ENCODE peak calls at places on chromosomes 7 and 10, in four cellular contexts. One of them, this sample, is unnamed.
A peak's percentile ranks its signal among the peaks of the same experiment; 100 is the strongest.

GRCh38 chr7:31192996-31193395 is 140.9 kb downstream of the ADCYAP1R1 start:
- DNase-seq in breast epithelium: peak; percentile 23
- DNase-seq in lower lobe of right lung: peak; percentile 54
- DNase-seq in IMR-90: peak; percentile 16
- DNase-seq in this sample: peak; percentile 45

GRCh38 chr7:12475362-12476063 is 71.8 kb upstream of the VWDE start:
- DNase-seq in IMR-90: peak; percentile 55
- DNase-seq in breast epithelium: no peak
- DNase-seq in lower lobe of right lung: no peak
- DNase-seq in this sample: no peak

GRCh38 chr7:33143996-33144718 is 14.8 kb downstream of the BBS9 start:
- DNase-seq in lower lobe of right lung: no peak
- DNase-seq in breast epithelium: no peak
- DNase-seq in IMR-90: peak; percentile 57
- DNase-seq in this sample: no peak

GRCh38 chr7:139776486-139777303 is 1.1 kb downstream of the HIPK2 start:
- DNase-seq in lower lobe of right lung: no peak
- DNase-seq in IMR-90: peak; percentile 54
- DNase-seq in breast epithelium: no peak
- DNase-seq in this sample: no peak

GRCh38 chr7:44050915-44051560 is 6.5 kb downstream of the DBNL start:
- DNase-seq in breast epithelium: no peak
- DNase-seq in IMR-90: no peak
- DNase-seq in lower lobe of right lung: no peak
- DNase-seq in this sample: no peak

GRCh38 chr7:17971392-17971791 is 31.1 kb upstream of the SNX13 start:
- DNase-seq in lower lobe of right lung: no peak
- DNase-seq in IMR-90: peak; percentile 33
- DNase-seq in breast epithelium: no peak
- DNase-seq in this sample: no peak

GRCh38 chr10:97020452-97021400 is 165.0 kb downstream of the SLIT1 start:
- DNase-seq in lower lobe of right lung: no peak
- DNase-seq in breast epithelium: no peak
- DNase-seq in IMR-90: no peak
- DNase-seq in this sample: no peak

GRCh38 chr10:87752571-87752970 is 65.5 kb downstream of the ATAD1 start:
- DNase-seq in IMR-90: peak; percentile 80
- DNase-seq in lower lobe of right lung: no peak
- DNase-seq in breast epithelium: no peak
- DNase-seq in this sample: no peak

GRCh38 chr10:38094923-38095574 is 912 bp downstream of the ZNF37A start:
- DNase-seq in breast epithelium: no peak
- DNase-seq in IMR-90: no peak
- DNase-seq in lower lobe of right lung: no peak
- DNase-seq in this sample: no peak

GRCh38 chr7:138402749-138403148 is 57.3 kb upstream of the TRIM24 start:
- DNase-seq in IMR-90: no peak
- DNase-seq in lower lobe of right lung: no peak
- DNase-seq in breast epithelium: no peak
- DNase-seq in this sample: no peak

GRCh38 chr7:150322833-150323681 is at the start of the genes ACTR3C and LRRC61:
- DNase-seq in lower lobe of right lung: peak; percentile 81
- DNase-seq in IMR-90: no peak
- DNase-seq in breast epithelium: no peak
- DNase-seq in this sample: peak; percentile 92

GRCh38 chr10:52043811-52044210 is 270.3 kb upstream of the DKK1 start:
- DNase-seq in IMR-90: no peak
- DNase-seq in lower lobe of right lung: no peak
- DNase-seq in breast epithelium: no peak
- DNase-seq in this sample: no peak

GRCh38 chr7:92053312-92053711 is 81.0 kb downstream of the CYP51A1 start:
- DNase-seq in IMR-90: no peak
- DNase-seq in breast epithelium: no peak
- DNase-seq in lower lobe of right lung: no peak
- DNase-seq in this sample: no peak

GRCh38 chr10:69217119-69217754 is 2.9 kb upstream of the HKDC1 start:
- DNase-seq in breast epithelium: no peak
- DNase-seq in IMR-90: peak; percentile 80
- DNase-seq in lower lobe of right lung: no peak
- DNase-seq in this sample: no peak

GRCh38 chr10:4851846-4852245 is 25.8 kb downstream of the AKR1E2 start:
- DNase-seq in breast epithelium: no peak
- DNase-seq in lower lobe of right lung: no peak
- DNase-seq in IMR-90: no peak
- DNase-seq in this sample: no peak

GRCh38 chr7:28957822-28958234 is 302 bp downstream of the TRIL start:
- DNase-seq in IMR-90: no peak
- DNase-seq in lower lobe of right lung: no peak
- DNase-seq in breast epithelium: no peak
- DNase-seq in this sample: no peak
- H3K4me3 ChIP-seq in IMR-90: peak overlapping the region; percentile 39
- H3K4me3 ChIP-seq in lower lobe of right lung: peak overlapping the region; percentile 57
- H3K4me3 ChIP-seq in breast epithelium: peak overlapping the region; percentile 71
- H3K4me3 ChIP-seq in this sample: peak overlapping the region; percentile 43

GRCh38 chr10:30199376-30200018 is 140.1 kb upstream of the JCAD start:
- DNase-seq in IMR-90: no peak
- DNase-seq in lower lobe of right lung: no peak
- DNase-seq in breast epithelium: no peak
- DNase-seq in this sample: no peak
- H3K27ac ChIP-seq in IMR-90: no peak overlapping the region
- H3K27ac ChIP-seq in lower lobe of right lung: no peak overlapping the region
- H3K27ac ChIP-seq in breast epithelium: no peak overlapping the region
- H3K27ac ChIP-seq in this sample: no peak overlapping the region

GRCh38 chr10:110641256-110641655 is 2.9 kb upstream of the RBM20 start:
- DNase-seq in IMR-90: peak; percentile 37
- DNase-seq in breast epithelium: no peak
- DNase-seq in lower lobe of right lung: no peak
- DNase-seq in this sample: no peak
- H3K4me3 ChIP-seq in IMR-90: no peak overlapping the region
- H3K4me3 ChIP-seq in breast epithelium: no peak overlapping the region
- H3K4me3 ChIP-seq in lower lobe of right lung: no peak overlapping the region
- H3K4me3 ChIP-seq in this sample: no peak overlapping the region

DNA sequence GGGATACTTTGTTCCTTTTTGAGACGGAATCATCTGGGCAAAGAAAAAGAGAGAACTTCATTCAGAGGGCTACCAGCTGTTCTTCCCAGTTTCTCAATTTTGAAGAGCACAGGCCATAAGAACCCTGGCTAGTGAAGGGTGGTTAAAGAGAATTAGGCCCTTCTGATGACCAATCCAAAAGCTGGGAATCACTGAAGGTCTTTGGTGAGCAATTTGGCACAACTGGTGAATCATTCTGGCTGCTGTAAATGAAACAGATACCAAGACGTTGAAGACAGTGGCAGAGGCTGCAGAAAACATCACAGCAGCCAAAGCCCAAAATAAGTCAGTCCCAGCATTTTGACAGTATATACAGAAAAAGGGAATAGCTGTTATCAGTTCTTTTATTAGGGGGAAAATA is 5.1 kb downstream of the RAPGEF5 start:
- DNase-seq in IMR-90: no peak
- DNase-seq in breast epithelium: no peak
- DNase-seq in lower lobe of right lung: no peak
- DNase-seq in this sample: no peak
- H3K27ac ChIP-seq in IMR-90: no peak overlapping the region
- H3K27ac ChIP-seq in breast epithelium: no peak overlapping the region
- H3K27ac ChIP-seq in lower lobe of right lung: no peak overlapping the region
- H3K27ac ChIP-seq in this sample: no peak overlapping the region